ENCODE peak calls at places on chromosomes 6 and 20, in eight cellular contexts. I, T, P, Y, D, W, C and Z are unnamed samples.

GRCh38 chr20:37378785-37379598 is 33.1 kb downstream of the SRC start:
- DNase-seq in I (no peak), T (peak), P (no peak), Y (peak), D (peak), W (peak), C (no peak), Z (peak)

GRCh38 chr20:1918766-1919165 is 23.6 kb downstream of the SIRPA start:
- DNase-seq in I (no peak), T (no peak), P (no peak), Y (no peak), D (no peak), W (no peak), C (no peak), Z (peak)

GRCh38 chr6:107340881-107341280 is 118.5 kb downstream of the PDSS2 start:
- DNase-seq in I (no peak), T (no peak), P (no peak), Y (no peak), D (no peak), W (no peak), C (no peak), Z (no peak)

GRCh38 chr6:80348263-80348662 is 241.8 kb downstream of the BCKDHB start:
- DNase-seq in I (no peak), T (peak), P (no peak), Y (no peak), D (no peak), W (no peak), C (no peak), Z (no peak)

GRCh38 chr20:3919352-3919751 is 30.2 kb downstream of the PANK2 start:
- DNase-seq in I (no peak), T (peak), P (no peak), Y (no peak), D (no peak), W (no peak), C (no peak), Z (no peak)

GRCh38 chr6:82178759-82179112 is 68.8 kb downstream of the IBTK start:
- DNase-seq in I (no peak), T (peak), P (no peak), Y (no peak), D (no peak), W (no peak), C (no peak), Z (no peak)

GRCh38 chr20:47561175-47561574 is 59.5 kb downstream of the NCOA3 start:
- DNase-seq in I (no peak), T (peak), P (no peak), Y (no peak), D (no peak), W (no peak), C (no peak), Z (no peak)

GRCh38 chr6:96075826-96076225 is 60.1 kb downstream of the FUT9 start:
- DNase-seq in I (no peak), T (no peak), P (no peak), Y (no peak), D (no peak), W (no peak), C (no peak), Z (no peak)

GRCh38 chr6:108914235-108915022 is 66.2 kb downstream of the ARMC2 start:
- DNase-seq in I (no peak), T (peak), P (peak), Y (peak), D (no peak), W (no peak), C (peak), Z (no peak)

GRCh38 chr6:16236648-16237199 is 1.7 kb upstream of the GMPR start:
- DNase-seq in I (no peak), T (peak), P (no peak), Y (peak), D (no peak), W (peak), C (no peak), Z (peak)

GRCh38 chr6:31158140-31158862 is at the start of gene TCF19:
- DNase-seq in I (peak), T (peak), P (peak), Y (peak), D (peak), W (peak), C (peak), Z (peak)

GRCh38 chr20:62707281-62707941 is 1.2 kb upstream of the NTSR1 start:
- DNase-seq in I (no peak), T (no peak), P (no peak), Y (no peak), D (no peak), W (no peak), C (no peak), Z (no peak)

GRCh38 chr6:16805190-16805860 is 44.1 kb upstream of the ATXN1 start:
- DNase-seq in I (no peak), T (peak), P (no peak), Y (no peak), D (no peak), W (no peak), C (no peak), Z (no peak)

GRCh38 chr6:24595910-24596525 is 50.0 kb downstream of the KIAA0319 start:
- DNase-seq in I (no peak), T (no peak), P (no peak), Y (no peak), D (no peak), W (no peak), C (no peak), Z (no peak)